ENCODE peak calls at places on chromosomes 3 and 15, in nine cellular contexts. Q is hepatocyte, O is neural progenitor cell, H is MM.1S, L is SK-N-SH, M is PC-3, R is OCI-LY7, T is GM23338, D is HCT116. I is an unnamed sample.

GRCh38 chr3:132867956-132868355 is 145.7 kb upstream of the NPHP3 start:
- DNase-seq in R (no peak), L (no peak), Q (no peak), T (no peak), D (no peak), H (no peak), O (no peak), M (no peak), I (peak; percentile 46)

GRCh38 chr3:146093928-146094327 is 67.1 kb downstream of the PLOD2 start:
- DNase-seq in M (no peak), T (no peak), H (no peak), R (no peak), D (no peak), O (no peak), L (no peak), Q (no peak), I (peak; percentile 49)

GRCh38 chr15:88018865-88019626 is 237.5 kb downstream of the NTRK3 start:
- DNase-seq in M (no peak), O (no peak), L (no peak), R (no peak), D (no peak), Q (peak; percentile 13), T (no peak), H (no peak), I (peak; percentile 59)

GRCh38 chr3:129006864-129007263 is 5.8 kb downstream of the EFCC1 start:
- DNase-seq in H (peak; percentile 58), L (no peak), Q (no peak), R (no peak), D (no peak), O (no peak), M (no peak), T (no peak), I (no peak)

GRCh38 chr3:171108066-171108465 is 81.5 kb upstream of the SLC2A2 start:
- DNase-seq in L (no peak), R (no peak), H (no peak), M (peak; percentile 94), O (no peak), D (peak; percentile 24), Q (no peak), T (no peak), I (peak; percentile 72)

GRCh38 chr15:77851696-77852095 is 219.0 kb upstream of the LINGO1 start:
- DNase-seq in H (no peak), O (no peak), Q (peak; percentile 62), R (no peak), D (no peak), M (no peak), L (peak; percentile 81), T (no peak), I (no peak)

GRCh38 chr3:9955611-9956352 is 3.6 kb upstream of the PRRT3 start:
- DNase-seq in R (no peak), L (no peak), Q (no peak), T (no peak), H (no peak), M (no peak), D (no peak), O (no peak), I (peak; percentile 24)

GRCh38 chr3:173045770-173046382 is 95.2 kb downstream of the SPATA16 start:
- DNase-seq in T (no peak), M (peak; percentile 35), D (no peak), H (peak; percentile 21), Q (no peak), R (no peak), L (no peak), O (no peak), I (peak; percentile 30)

GRCh38 chr3:133776794-133777438 is 28.7 kb upstream of the SRPRB start:
- DNase-seq in O (no peak), M (no peak), H (no peak), T (no peak), Q (no peak), D (no peak), R (no peak), L (no peak), I (no peak)

GRCh38 chr3:126014252-126014651 is 45.3 kb downstream of the ROPN1B start:
- DNase-seq in Q (no peak), R (no peak), T (no peak), O (no peak), H (no peak), L (no peak), D (no peak), M (no peak), I (peak; percentile 73)

GRCh38 chr15:48373855-48374421 is 42.7 kb downstream of the DUT start:
- DNase-seq in O (no peak), D (no peak), Q (peak; percentile 15), L (no peak), T (no peak), M (peak; percentile 63), R (no peak), H (no peak), I (peak; percentile 95)

GRCh38 chr15:69668963-69669362 is 216.3 kb downstream of the RPLP1 start:
- DNase-seq in D (no peak), M (no peak), O (no peak), L (no peak), H (peak; percentile 91), R (no peak), Q (no peak), T (no peak), I (no peak)

GRCh38 chr3:150286390-150287147 is 121.5 kb upstream of the TSC22D2 start:
- DNase-seq in L (peak; percentile 32), O (peak; percentile 64), D (peak; percentile 66), T (peak; percentile 86), R (peak; percentile 59), H (peak; percentile 67), Q (peak; percentile 64), M (peak; percentile 80), I (peak; percentile 56)

GRCh38 chr15:90414408-90415028 is 26.5 kb downstream of the IQGAP1 start:
- DNase-seq in M (peak; percentile 78), H (no peak), T (no peak), L (no peak), R (no peak), D (no peak), O (no peak), Q (peak; percentile 37), I (peak; percentile 86)
- TF ChIP-seq EZH2phosphoT487 in M (no peak), H (no peak), T (no peak), L (no peak), R (no peak), D (no peak), O (no peak), Q (no peak), I (no peak)

GRCh38 chr15:73632670-73633058 is 525 bp downstream of the NPTN start:
- DNase-seq in T (peak; percentile 32), D (no peak), H (no peak), R (peak; percentile 40), O (peak; percentile 42), Q (no peak), M (no peak), L (no peak), I (no peak)

GRCh38 chr15:73630030-73630429 is 3.2 kb downstream of the NPTN start:
- DNase-seq in T (no peak), M (peak; percentile 46), H (no peak), L (no peak), D (no peak), O (no peak), R (no peak), Q (no peak), I (peak; percentile 33)

GRCh38 chr15:73631915-73632669 is 1.1 kb downstream of the NPTN start:
- DNase-seq in Q (peak; percentile 57), O (peak; percentile 43), M (peak; percentile 49), L (peak; percentile 54), D (no peak), H (no peak), T (peak; percentile 52), R (peak; percentile 10), I (peak; percentile 69)

GRCh38 chr15:73628976-73629854 is 4.0 kb downstream of the NPTN start:
- DNase-seq in H (no peak), R (no peak), D (no peak), T (no peak), O (no peak), Q (no peak), L (peak; percentile 35), M (peak; percentile 71), I (peak; percentile 37)

GRCh38 chr15:73630796-73631471 is 2.3 kb downstream of the NPTN start:
- DNase-seq in H (no peak), T (no peak), Q (peak; percentile 13), D (no peak), R (no peak), M (no peak), O (no peak), L (no peak), I (peak; percentile 45)
- H3K4me3 ChIP-seq in H (peak overlapping the region; percentile 79), T (peak overlapping the region; percentile 72), Q (peak overlapping the region; percentile 82), D (no peak overlapping the region), R (peak overlapping the region; percentile 96), M (peak overlapping the region; percentile 90), O (peak overlapping the region; percentile 82), L (peak overlapping the region; percentile 78), I (peak overlapping the region; percentile 82)

GRCh38 chr3:58258392-58259040 is 20.9 kb downstream of the ABHD6 start:
- DNase-seq in R (no peak), T (no peak), H (no peak), D (no peak), O (peak; percentile 68), Q (no peak), M (no peak), L (no peak), I (no peak)

GRCh38 chr3:58256511-58256910 is 18.9 kb downstream of the ABHD6 start:
- DNase-seq in D (no peak), R (no peak), T (no peak), M (no peak), L (no peak), O (no peak), Q (no peak), H (no peak), I (no peak)

GRCh38 chr3:58260733-58261132 is 23.1 kb downstream of the ABHD6 start:
- DNase-seq in T (no peak), L (no peak), D (no peak), R (no peak), M (no peak), O (no peak), H (no peak), Q (no peak), I (peak; percentile 81)

GRCh38 chr3:58261954-58262666 is 24.5 kb downstream of the ABHD6 start:
- DNase-seq in O (no peak), M (no peak), D (no peak), R (no peak), H (no peak), L (no peak), Q (no peak), T (no peak), I (no peak)

GRCh38 chr3:58260261-58260731 is 22.7 kb downstream of the ABHD6 start:
- DNase-seq in M (peak; percentile 96), H (no peak), L (no peak), T (no peak), D (peak; percentile 26), R (no peak), Q (no peak), O (peak; percentile 22), I (peak; percentile 93)
- TF ChIP-seq EZH2phosphoT487 in M (no peak), H (no peak), L (no peak), T (no peak), D (no peak), R (no peak), Q (no peak), O (no peak), I (peak; percentile 71)

DNA sequence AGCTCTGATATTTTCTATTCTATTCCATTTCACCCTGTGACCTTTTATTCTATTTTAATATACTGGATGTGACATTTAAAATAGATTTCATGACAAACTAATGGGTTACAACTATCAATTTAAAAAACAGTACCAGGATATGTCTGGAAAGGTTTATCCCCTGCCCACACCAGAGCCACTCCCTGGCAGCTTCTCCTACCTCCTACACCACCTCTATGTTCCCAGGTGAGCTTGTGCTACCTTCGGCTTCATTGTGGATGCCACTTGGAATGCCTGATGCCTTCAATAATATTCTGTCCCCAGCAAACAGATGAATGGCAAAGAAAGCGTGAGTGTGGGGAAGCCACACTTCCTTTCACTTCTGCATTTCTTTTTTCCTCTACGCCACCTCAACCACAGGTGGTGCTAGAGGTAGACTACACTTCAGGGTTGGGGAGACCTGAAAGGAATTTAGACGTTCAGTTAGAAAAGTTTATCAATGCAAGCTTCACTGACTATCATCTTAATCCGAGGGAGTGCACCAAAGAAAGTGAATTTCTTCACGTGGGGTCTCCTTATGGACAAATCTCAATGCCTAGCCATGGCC is 213.0 kb downstream of the SSR3 start:
- DNase-seq in O (no peak), T (peak; percentile 27), Q (no peak), D (no peak), L (no peak), R (peak; percentile 45), M (no peak), H (peak; percentile 78), I (no peak)
- H3K4me3 ChIP-seq in O (no peak overlapping the region), T (no peak overlapping the region), Q (no peak overlapping the region), D (no peak overlapping the region), L (no peak overlapping the region), R (no peak overlapping the region), M (no peak overlapping the region), H (no peak overlapping the region), I (no peak overlapping the region)

I was measured in GM23248.